ENCODE peak calls at places on chromosomes 7 and 10, in five cellular contexts. One of them, this sample, is unnamed.

GRCh38 chr7:127290801-127291361 is 38.1 kb upstream of the GRM8 start:
- DNase-seq in SK-N-SH: no peak
- DNase-seq in GM12878: no peak
- DNase-seq in HepG2: no peak
- DNase-seq in K562: no peak
- DNase-seq in this sample: no peak

GRCh38 chr7:77258014-77258413 is 58.4 kb upstream of the FGL2 start:
- DNase-seq in SK-N-SH: peak
- DNase-seq in GM12878: no peak
- DNase-seq in HepG2: no peak
- DNase-seq in K562: no peak
- DNase-seq in this sample: no peak

GRCh38 chr7:77455334-77455733 is 39.2 kb upstream of the GSAP start:
- DNase-seq in SK-N-SH: no peak
- DNase-seq in GM12878: no peak
- DNase-seq in HepG2: peak
- DNase-seq in K562: no peak
- DNase-seq in this sample: no peak

GRCh38 chr7:101848168-101848951 is 30.9 kb downstream of the CUX1 start:
- DNase-seq in SK-N-SH: no peak
- DNase-seq in GM12878: no peak
- DNase-seq in HepG2: no peak
- DNase-seq in K562: no peak
- DNase-seq in this sample: no peak

GRCh38 chr10:121324678-121325213 is 273.5 kb downstream of the FGFR2 start:
- DNase-seq in SK-N-SH: no peak
- DNase-seq in GM12878: no peak
- DNase-seq in HepG2: peak
- DNase-seq in K562: no peak
- DNase-seq in this sample: peak

GRCh38 chr10:1214882-1215540 is 158.8 kb downstream of the WDR37 start:
- DNase-seq in SK-N-SH: no peak
- DNase-seq in GM12878: no peak
- DNase-seq in HepG2: no peak
- DNase-seq in K562: no peak
- DNase-seq in this sample: no peak

GRCh38 chr7:22351329-22351692 is 5.6 kb downstream of the RAPGEF5 start:
- DNase-seq in SK-N-SH: no peak
- DNase-seq in GM12878: peak
- DNase-seq in HepG2: peak
- DNase-seq in K562: no peak
- DNase-seq in this sample: no peak

GRCh38 chr10:78165617-78166016 is 132.0 kb downstream of the RPS24 start:
- DNase-seq in SK-N-SH: peak
- DNase-seq in GM12878: no peak
- DNase-seq in HepG2: peak
- DNase-seq in K562: no peak
- DNase-seq in this sample: peak

GRCh38 chr10:72796042-72796441 is 97.5 kb upstream of the OIT3 start:
- DNase-seq in SK-N-SH: no peak
- DNase-seq in GM12878: no peak
- DNase-seq in HepG2: no peak
- DNase-seq in K562: no peak
- DNase-seq in this sample: no peak

GRCh38 chr10:6351540-6351939 is 148.8 kb downstream of the PFKFB3 start:
- DNase-seq in SK-N-SH: no peak
- DNase-seq in GM12878: no peak
- DNase-seq in HepG2: no peak
- DNase-seq in K562: no peak
- DNase-seq in this sample: no peak

GRCh38 chr7:39083781-39084180 is 106.1 kb downstream of the POU6F2 start:
- DNase-seq in SK-N-SH: no peak
- DNase-seq in GM12878: no peak
- DNase-seq in HepG2: no peak
- DNase-seq in K562: no peak
- DNase-seq in this sample: no peak

GRCh38 chr7:77747178-77747577 is 50.9 kb downstream of the RSBN1L start:
- DNase-seq in SK-N-SH: no peak
- DNase-seq in GM12878: no peak
- DNase-seq in HepG2: peak
- DNase-seq in K562: no peak
- DNase-seq in this sample: no peak

GRCh38 chr7:88062238-88062637 is 128.2 kb downstream of the ADAM22 start:
- DNase-seq in SK-N-SH: no peak
- DNase-seq in GM12878: no peak
- DNase-seq in HepG2: no peak
- DNase-seq in K562: no peak
- DNase-seq in this sample: no peak

GRCh38 chr10:129710510-129710847 is 243.4 kb downstream of the MGMT start:
- DNase-seq in SK-N-SH: no peak
- DNase-seq in GM12878: no peak
- DNase-seq in HepG2: peak
- DNase-seq in K562: no peak
- DNase-seq in this sample: no peak

GRCh38 chr7:50662059-50662689 is 97.0 kb upstream of the DDC start:
- DNase-seq in SK-N-SH: no peak
- DNase-seq in GM12878: no peak
- DNase-seq in HepG2: no peak
- DNase-seq in K562: no peak
- DNase-seq in this sample: no peak

GRCh38 chr10:77245953-77246352 is 391.7 kb downstream of the KCNMA1 start:
- DNase-seq in SK-N-SH: no peak
- DNase-seq in GM12878: no peak
- DNase-seq in HepG2: no peak
- DNase-seq in K562: no peak
- DNase-seq in this sample: no peak

GRCh38 chr10:123759496-123760070 is 93.4 kb downstream of the GPR26 start:
- DNase-seq in SK-N-SH: no peak
- DNase-seq in GM12878: no peak
- DNase-seq in HepG2: no peak
- DNase-seq in K562: no peak
- DNase-seq in this sample: no peak

GRCh38 chr7:865921-866320 is 10.4 kb upstream of the GET4 start:
- DNase-seq in SK-N-SH: no peak
- DNase-seq in GM12878: no peak
- DNase-seq in HepG2: no peak
- DNase-seq in K562: no peak
- DNase-seq in this sample: no peak

GRCh38 chr7:105905209-105905910 is 29.0 kb upstream of the ATXN7L1 start:
- DNase-seq in SK-N-SH: no peak
- DNase-seq in GM12878: no peak
- DNase-seq in HepG2: no peak
- DNase-seq in K562: no peak
- DNase-seq in this sample: no peak

GRCh38 chr7:36969376-36969775 is 245.1 kb upstream of the AOAH start:
- DNase-seq in SK-N-SH: no peak
- DNase-seq in GM12878: no peak
- DNase-seq in HepG2: no peak
- DNase-seq in K562: no peak
- DNase-seq in this sample: no peak

GRCh38 chr10:130038019-130038555 is 72.5 kb downstream of the C10orf143 start:
- DNase-seq in SK-N-SH: no peak
- DNase-seq in GM12878: no peak
- DNase-seq in HepG2: no peak
- DNase-seq in K562: no peak
- DNase-seq in this sample: no peak

GRCh38 chr10:119827430-119827829 is 45.2 kb downstream of the MCMBP start:
- DNase-seq in SK-N-SH: no peak
- DNase-seq in GM12878: no peak
- DNase-seq in HepG2: no peak
- DNase-seq in K562: no peak
- DNase-seq in this sample: no peak

GRCh38 chr7:121084748-121085336 is 96.3 kb downstream of the CPED1 start:
- DNase-seq in SK-N-SH: peak
- DNase-seq in GM12878: no peak
- DNase-seq in HepG2: peak
- DNase-seq in K562: no peak
- DNase-seq in this sample: no peak

GRCh38 chr7:102814025-102814471 is 65.2 kb downstream of the FAM185A start:
- DNase-seq in SK-N-SH: no peak
- DNase-seq in GM12878: no peak
- DNase-seq in HepG2: no peak
- DNase-seq in K562: no peak
- DNase-seq in this sample: no peak

GRCh38 chr7:94060772-94061171 is 56.6 kb upstream of the BET1 start:
- DNase-seq in SK-N-SH: no peak
- DNase-seq in GM12878: no peak
- DNase-seq in HepG2: no peak
- DNase-seq in K562: no peak
- DNase-seq in this sample: no peak

GRCh38 chr7:98733036-98733435 is 116.0 kb downstream of the NPTX2 start:
- DNase-seq in SK-N-SH: peak
- DNase-seq in GM12878: peak
- DNase-seq in HepG2: peak
- DNase-seq in K562: peak
- DNase-seq in this sample: peak

DNA sequence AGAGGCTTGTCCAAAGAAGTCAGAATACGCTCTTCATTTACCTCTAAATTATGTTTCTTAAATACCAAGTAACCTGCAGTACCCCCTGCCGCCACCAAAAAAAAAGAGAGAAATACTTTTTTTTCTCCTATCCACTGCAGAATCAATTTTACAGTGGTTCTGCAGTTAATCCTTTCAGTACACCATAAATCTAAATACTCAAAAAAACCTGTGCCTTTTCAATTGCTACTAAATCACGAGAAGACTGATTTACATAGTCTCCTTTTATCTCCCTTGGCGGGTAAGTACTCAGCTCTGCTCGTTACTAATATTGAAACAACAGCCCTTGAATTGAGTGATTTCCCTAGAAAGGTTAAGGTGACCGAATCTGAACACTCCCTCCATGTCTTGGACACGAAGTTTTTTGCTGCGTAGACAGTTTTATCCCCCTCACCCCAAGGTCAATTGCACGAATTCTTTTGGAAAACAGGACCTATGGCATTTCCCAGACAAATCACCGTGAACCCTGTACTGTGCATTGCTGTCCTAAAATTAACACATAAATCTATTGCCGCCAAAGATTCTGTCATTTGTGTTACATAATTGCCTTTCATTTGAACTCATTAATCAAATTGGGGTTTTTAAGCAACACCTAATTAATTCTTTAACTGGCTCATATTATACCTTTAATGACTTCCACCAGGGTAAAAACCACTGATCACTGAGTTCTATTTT is 517 bp upstream of the VIM start:
- DNase-seq in SK-N-SH: peak
- DNase-seq in GM12878: peak
- DNase-seq in HepG2: no peak
- DNase-seq in K562: no peak
- DNase-seq in this sample: no peak
- TF ChIP-seq ZBTB33 in SK-N-SH: no peak
- TF ChIP-seq ZBTB33 in GM12878: no peak
- TF ChIP-seq ZBTB33 in HepG2: no peak
- TF ChIP-seq ZBTB33 in K562: no peak
- TF ChIP-seq ZBTB33 in this sample: no peak

GRCh38 chr7:48074231-48074654 is 14.8 kb upstream of the UPP1 start:
- DNase-seq in SK-N-SH: no peak
- DNase-seq in GM12878: no peak
- DNase-seq in HepG2: no peak
- DNase-seq in K562: no peak
- DNase-seq in this sample: no peak
- TF ChIP-seq ZBTB33 in SK-N-SH: no peak
- TF ChIP-seq ZBTB33 in GM12878: no peak
- TF ChIP-seq ZBTB33 in HepG2: no peak
- TF ChIP-seq ZBTB33 in K562: no peak
- TF ChIP-seq ZBTB33 in this sample: no peak

DNA sequence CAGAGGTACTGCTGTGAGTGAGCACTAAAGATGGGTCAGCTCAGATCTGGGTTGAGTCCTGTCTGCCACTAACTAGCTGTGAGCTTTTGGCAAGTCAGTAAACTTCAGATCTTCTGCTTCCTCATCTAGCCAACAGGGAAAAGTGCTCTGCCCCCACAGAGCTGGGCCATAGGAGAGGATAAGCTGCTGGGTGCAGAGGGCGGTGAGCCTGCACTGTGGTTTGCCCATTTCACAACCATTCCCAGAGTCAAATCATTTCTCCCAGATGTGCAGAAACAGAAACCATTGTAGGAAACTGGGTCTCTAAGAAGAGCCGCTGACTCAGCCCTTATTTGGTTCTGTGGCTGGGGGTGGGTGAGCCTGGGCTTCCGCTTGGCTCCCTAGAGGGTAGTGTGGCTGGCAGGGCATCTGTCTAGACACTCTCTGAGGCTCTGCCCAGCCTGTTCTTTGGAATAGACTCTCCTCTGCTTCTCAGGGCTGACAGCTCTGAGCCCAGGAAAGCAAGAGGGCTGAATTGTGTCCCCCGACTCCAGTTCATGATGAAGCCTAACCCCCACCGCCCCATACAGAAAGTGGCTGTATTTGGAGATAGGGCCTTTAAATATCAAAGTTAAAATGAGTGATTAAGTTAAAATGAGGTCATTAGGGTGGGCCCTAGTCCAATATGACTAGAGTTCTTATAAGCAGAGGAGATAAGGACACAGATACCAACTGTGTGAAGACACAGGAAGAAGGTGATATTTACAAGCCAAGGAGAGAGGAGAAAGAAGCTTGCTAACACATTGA is 29.5 kb upstream of the ARHGAP22 start:
- DNase-seq in SK-N-SH: no peak
- DNase-seq in GM12878: peak
- DNase-seq in HepG2: no peak
- DNase-seq in K562: no peak
- DNase-seq in this sample: no peak
- TF ChIP-seq ZBTB33 in SK-N-SH: no peak
- TF ChIP-seq ZBTB33 in GM12878: no peak
- TF ChIP-seq ZBTB33 in HepG2: no peak
- TF ChIP-seq ZBTB33 in K562: no peak
- TF ChIP-seq ZBTB33 in this sample: no peak

GRCh38 chr10:117965984-117966383 is 80.8 kb downstream of the RAB11FIP2 start:
- DNase-seq in SK-N-SH: no peak
- DNase-seq in GM12878: no peak
- DNase-seq in HepG2: no peak
- DNase-seq in K562: no peak
- DNase-seq in this sample: no peak

GRCh38 chr10:117960345-117960744 is 86.4 kb downstream of the RAB11FIP2 start:
- DNase-seq in SK-N-SH: no peak
- DNase-seq in GM12878: no peak
- DNase-seq in HepG2: peak
- DNase-seq in K562: no peak
- DNase-seq in this sample: no peak

GRCh38 chr10:117967149-117967548 is 79.6 kb downstream of the RAB11FIP2 start:
- DNase-seq in SK-N-SH: no peak
- DNase-seq in GM12878: no peak
- DNase-seq in HepG2: no peak
- DNase-seq in K562: no peak
- DNase-seq in this sample: no peak

GRCh38 chr10:117968354-117969182 is 78.2 kb downstream of the RAB11FIP2 start:
- DNase-seq in SK-N-SH: no peak
- DNase-seq in GM12878: no peak
- DNase-seq in HepG2: peak
- DNase-seq in K562: no peak
- DNase-seq in this sample: no peak

DNA sequence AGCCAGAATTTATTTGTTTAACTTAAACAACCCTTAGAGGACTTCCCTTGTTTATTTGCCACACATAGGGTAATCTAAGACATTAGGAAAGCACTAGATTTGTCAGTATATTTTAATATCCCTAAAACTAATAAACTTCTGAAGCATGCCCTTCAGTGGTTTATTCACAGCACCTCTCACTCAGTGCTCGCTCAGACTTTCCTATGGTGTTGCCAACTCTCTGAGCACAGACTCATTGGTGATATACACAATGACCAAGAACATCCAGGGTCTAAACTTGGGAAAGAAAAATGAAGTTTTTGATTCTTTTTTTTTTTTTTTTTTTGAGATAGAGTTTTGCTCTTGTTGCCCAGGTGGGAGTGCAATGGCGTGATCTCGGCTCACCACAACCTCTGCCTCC is 82.2 kb downstream of the RAB11FIP2 start:
- DNase-seq in SK-N-SH: no peak
- DNase-seq in GM12878: no peak
- DNase-seq in HepG2: no peak
- DNase-seq in K562: no peak
- DNase-seq in this sample: no peak
- TF ChIP-seq ZBTB33 in SK-N-SH: no peak
- TF ChIP-seq ZBTB33 in GM12878: no peak
- TF ChIP-seq ZBTB33 in HepG2: no peak
- TF ChIP-seq ZBTB33 in K562: no peak
- TF ChIP-seq ZBTB33 in this sample: no peak